ENCODE peak calls at places on chromosomes 11 and 22, in eight cellular contexts. N, M, Z, A, V, W, L and G are unnamed samples.

GRCh38 chr11:129960216-129961214 is 42.1 kb downstream of the PRDM10 start:
- DNase-seq in N (no peak), M (peak), Z (no peak), A (peak), V (peak), W (peak), L (no peak), G (peak)

GRCh38 chr22:48761546-48761945 is 1066.1 kb downstream of the BRD1 start:
- DNase-seq in N (no peak), M (no peak), Z (no peak), A (no peak), V (no peak), W (no peak), L (no peak), G (no peak)

GRCh38 chr11:62716206-62716605 is 8.7 kb downstream of the GNG3 start:
- DNase-seq in N (no peak), M (no peak), Z (no peak), A (no peak), V (no peak), W (no peak), L (no peak), G (no peak)

GRCh38 chr11:81959341-81959740 is 774.3 kb downstream of the FAM181B start:
- DNase-seq in N (no peak), M (no peak), Z (no peak), A (no peak), V (no peak), W (no peak), L (no peak), G (no peak)

GRCh38 chr11:71948314-71949027 is 19.6 kb downstream of the RNF121 start:
- DNase-seq in N (no peak), M (no peak), Z (no peak), A (peak), V (peak), W (no peak), L (no peak), G (no peak)

GRCh38 chr11:16184588-16184987 is 171.8 kb downstream of the SOX6 start:
- DNase-seq in N (no peak), M (peak), Z (no peak), A (no peak), V (peak), W (peak), L (no peak), G (peak)

GRCh38 chr11:97614571-97614970 is 1224.8 kb downstream of the JRKL start:
- DNase-seq in N (no peak), M (peak), Z (no peak), A (no peak), V (no peak), W (no peak), L (no peak), G (no peak)

GRCh38 chr22:17403906-17404305 is 34.6 kb downstream of the CECR2 start:
- DNase-seq in N (no peak), M (no peak), Z (no peak), A (no peak), V (peak), W (no peak), L (no peak), G (no peak)

GRCh38 chr11:62373464-62374110 is 36.3 kb downstream of the ASRGL1 start:
- DNase-seq in N (no peak), M (no peak), Z (no peak), A (no peak), V (no peak), W (no peak), L (no peak), G (no peak)

GRCh38 chr22:46528121-46528610 is 9.3 kb downstream of the CELSR1 start:
- DNase-seq in N (no peak), M (peak), Z (no peak), A (no peak), V (peak), W (peak), L (no peak), G (no peak)

GRCh38 chr11:106030609-106031008 is 8.6 kb upstream of the MSANTD4 start:
- DNase-seq in N (no peak), M (no peak), Z (no peak), A (no peak), V (no peak), W (no peak), L (no peak), G (no peak)

GRCh38 chr11:77074205-77074604 is 7.4 kb downstream of the CAPN5 start:
- DNase-seq in N (no peak), M (no peak), Z (no peak), A (no peak), V (no peak), W (no peak), L (no peak), G (no peak)

GRCh38 chr11:27230175-27230565 is 132.8 kb downstream of the CCDC34 start:
- DNase-seq in N (no peak), M (no peak), Z (no peak), A (no peak), V (no peak), W (no peak), L (no peak), G (no peak)

GRCh38 chr11:45650166-45651095 is 15.0 kb downstream of the CHST1 start:
- DNase-seq in N (no peak), M (no peak), Z (no peak), A (no peak), V (no peak), W (no peak), L (no peak), G (no peak)

GRCh38 chr11:86990520-86990919 is 35.3 kb upstream of the FZD4 start:
- DNase-seq in N (no peak), M (peak), Z (no peak), A (no peak), V (peak), W (no peak), L (no peak), G (no peak)

GRCh38 chr11:56473252-56473651 is at the start of gene OR5M3:
- DNase-seq in N (no peak), M (no peak), Z (no peak), A (no peak), V (no peak), W (no peak), L (no peak), G (no peak)